ENCODE peak calls at places on chromosomes 12 and 14, in seven cellular contexts. One of them, this sample, is unnamed.

GRCh38 chr14:101132588-101132987 is 229.1 kb upstream of the RTL1 start:
- DNase-seq in OCI-LY7: no peak
- DNase-seq in neural progenitor cell: no peak
- DNase-seq in MM.1S: no peak
- DNase-seq in PC-3: no peak
- DNase-seq in GM23338: no peak
- DNase-seq in HCT116: no peak
- DNase-seq in this sample: no peak

GRCh38 chr14:73422515-73422914 is 35.8 kb downstream of the NUMB start:
- DNase-seq in PC-3: no peak
- DNase-seq in GM23338: peak; percentile 48
- DNase-seq in MM.1S: no peak
- DNase-seq in OCI-LY7: no peak
- DNase-seq in HCT116: no peak
- DNase-seq in neural progenitor cell: no peak
- DNase-seq in this sample: peak; percentile 46

GRCh38 chr14:79992799-79993198 is 218.5 kb downstream of the DIO2 start:
- DNase-seq in HCT116: no peak
- DNase-seq in MM.1S: no peak
- DNase-seq in OCI-LY7: no peak
- DNase-seq in neural progenitor cell: peak; percentile 74
- DNase-seq in GM23338: peak; percentile 57
- DNase-seq in PC-3: no peak
- DNase-seq in this sample: no peak

GRCh38 chr12:18165422-18165871 is 75.5 kb upstream of the RERGL start:
- DNase-seq in OCI-LY7: peak; percentile 25
- DNase-seq in HCT116: no peak
- DNase-seq in MM.1S: peak; percentile 80
- DNase-seq in PC-3: peak; percentile 6
- DNase-seq in GM23338: no peak
- DNase-seq in neural progenitor cell: no peak
- DNase-seq in this sample: peak; percentile 15

GRCh38 chr14:34782031-34782430 is 67.6 kb upstream of the CFL2 start:
- DNase-seq in PC-3: no peak
- DNase-seq in OCI-LY7: no peak
- DNase-seq in GM23338: no peak
- DNase-seq in MM.1S: no peak
- DNase-seq in neural progenitor cell: no peak
- DNase-seq in HCT116: no peak
- DNase-seq in this sample: no peak

GRCh38 chr12:11689591-11690158 is 40.2 kb downstream of the ETV6 start:
- DNase-seq in neural progenitor cell: no peak
- DNase-seq in MM.1S: no peak
- DNase-seq in PC-3: no peak
- DNase-seq in GM23338: no peak
- DNase-seq in HCT116: no peak
- DNase-seq in OCI-LY7: no peak
- DNase-seq in this sample: no peak

GRCh38 chr12:68163546-68164210 is 4.1 kb upstream of the IFNG start:
- DNase-seq in OCI-LY7: peak; percentile 50
- DNase-seq in PC-3: no peak
- DNase-seq in MM.1S: no peak
- DNase-seq in HCT116: no peak
- DNase-seq in GM23338: no peak
- DNase-seq in neural progenitor cell: no peak
- DNase-seq in this sample: no peak

GRCh38 chr12:85821216-85821615 is 15.0 kb downstream of the RASSF9 start:
- DNase-seq in neural progenitor cell: no peak
- DNase-seq in HCT116: no peak
- DNase-seq in PC-3: no peak
- DNase-seq in GM23338: no peak
- DNase-seq in MM.1S: no peak
- DNase-seq in OCI-LY7: no peak
- DNase-seq in this sample: no peak

GRCh38 chr12:131108171-131108955 is 154.7 kb downstream of the ADGRD1 start:
- DNase-seq in OCI-LY7: no peak
- DNase-seq in MM.1S: no peak
- DNase-seq in PC-3: no peak
- DNase-seq in neural progenitor cell: no peak
- DNase-seq in GM23338: no peak
- DNase-seq in HCT116: no peak
- DNase-seq in this sample: no peak

GRCh38 chr12:65590318-65590717 is 234.0 kb upstream of the HMGA2 start:
- DNase-seq in PC-3: no peak
- DNase-seq in MM.1S: no peak
- DNase-seq in HCT116: no peak
- DNase-seq in OCI-LY7: no peak
- DNase-seq in GM23338: no peak
- DNase-seq in neural progenitor cell: no peak
- DNase-seq in this sample: no peak

GRCh38 chr14:101715209-101716076 is 46.1 kb upstream of the PPP2R5C start:
- DNase-seq in GM23338: no peak
- DNase-seq in OCI-LY7: no peak
- DNase-seq in HCT116: no peak
- DNase-seq in neural progenitor cell: no peak
- DNase-seq in PC-3: no peak
- DNase-seq in MM.1S: no peak
- DNase-seq in this sample: no peak

DNA sequence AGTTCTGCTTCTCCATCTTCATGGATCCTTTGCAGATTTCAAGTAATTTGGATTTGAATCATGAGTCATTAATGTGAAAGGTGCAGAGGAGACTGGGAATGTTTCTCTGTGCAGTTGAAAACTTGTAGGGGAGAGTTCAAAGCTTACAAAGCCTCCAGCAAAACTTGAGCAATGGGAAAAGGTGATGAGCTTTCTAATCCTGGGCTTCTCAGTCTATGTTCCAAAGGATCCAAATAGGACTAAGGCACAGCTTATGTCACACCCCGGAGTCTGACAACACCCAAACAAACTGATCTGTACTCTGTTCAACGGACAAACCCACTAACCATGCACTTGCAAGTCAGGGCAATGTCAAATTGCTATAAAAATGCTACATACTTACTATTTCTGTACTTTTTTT is 134.8 kb downstream of the DUSP6 start:
- DNase-seq in PC-3: peak; percentile 64
- DNase-seq in neural progenitor cell: no peak
- DNase-seq in HCT116: no peak
- DNase-seq in MM.1S: no peak
- DNase-seq in OCI-LY7: no peak
- DNase-seq in GM23338: no peak
- DNase-seq in this sample: no peak
- H2AFZ ChIP-seq in PC-3: peak overlapping the region; percentile 44
- H2AFZ ChIP-seq in neural progenitor cell: no peak overlapping the region
- H2AFZ ChIP-seq in HCT116: no peak overlapping the region
- H2AFZ ChIP-seq in MM.1S: no peak overlapping the region
- H2AFZ ChIP-seq in OCI-LY7: no peak overlapping the region
- H2AFZ ChIP-seq in GM23338: peak overlapping the region; percentile 94
- H2AFZ ChIP-seq in this sample: no peak overlapping the region

GRCh38 chr14:88948199-88948598 is 123.7 kb downstream of the TTC8 start:
- DNase-seq in GM23338: no peak
- DNase-seq in neural progenitor cell: no peak
- DNase-seq in PC-3: no peak
- DNase-seq in MM.1S: no peak
- DNase-seq in OCI-LY7: no peak
- DNase-seq in HCT116: no peak
- DNase-seq in this sample: no peak

GRCh38 chr14:88955470-88955869 is 131.0 kb downstream of the TTC8 start:
- DNase-seq in HCT116: no peak
- DNase-seq in PC-3: no peak
- DNase-seq in MM.1S: no peak
- DNase-seq in GM23338: no peak
- DNase-seq in neural progenitor cell: no peak
- DNase-seq in OCI-LY7: no peak
- DNase-seq in this sample: no peak

GRCh38 chr14:88952901-88953300 is 128.4 kb downstream of the TTC8 start:
- DNase-seq in GM23338: no peak
- DNase-seq in neural progenitor cell: no peak
- DNase-seq in MM.1S: no peak
- DNase-seq in OCI-LY7: no peak
- DNase-seq in HCT116: no peak
- DNase-seq in PC-3: no peak
- DNase-seq in this sample: no peak

GRCh38 chr14:88951370-88951769 is 126.9 kb downstream of the TTC8 start:
- DNase-seq in GM23338: no peak
- DNase-seq in HCT116: no peak
- DNase-seq in neural progenitor cell: no peak
- DNase-seq in MM.1S: no peak
- DNase-seq in OCI-LY7: no peak
- DNase-seq in PC-3: no peak
- DNase-seq in this sample: no peak

DNA sequence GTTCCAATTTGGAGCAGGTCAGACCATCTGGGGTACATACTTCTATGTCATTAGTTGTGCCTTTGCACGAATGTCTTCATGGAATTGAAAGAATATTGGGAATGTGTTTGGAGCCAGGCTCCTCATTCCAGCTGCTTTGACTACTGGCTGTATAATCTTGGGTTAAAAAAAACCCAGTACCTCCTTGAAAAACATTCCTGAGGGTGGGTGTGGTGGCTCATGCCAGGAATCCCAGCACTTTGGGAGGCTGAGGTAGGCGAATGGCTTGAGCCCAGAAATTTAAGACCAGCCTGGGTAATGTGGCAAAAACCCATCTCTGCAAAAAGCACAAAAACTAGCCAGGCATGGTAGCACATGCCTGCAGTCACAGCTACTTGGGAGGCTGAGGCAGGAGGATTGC is 125.6 kb downstream of the TTC8 start:
- DNase-seq in HCT116: no peak
- DNase-seq in neural progenitor cell: peak; percentile 27
- DNase-seq in PC-3: no peak
- DNase-seq in OCI-LY7: no peak
- DNase-seq in MM.1S: no peak
- DNase-seq in GM23338: peak; percentile 55
- DNase-seq in this sample: no peak
- TF ChIP-seq EZH2phosphoT487 in HCT116: no peak
- TF ChIP-seq EZH2phosphoT487 in neural progenitor cell: no peak
- TF ChIP-seq EZH2phosphoT487 in PC-3: no peak
- TF ChIP-seq EZH2phosphoT487 in OCI-LY7: no peak
- TF ChIP-seq EZH2phosphoT487 in MM.1S: no peak
- TF ChIP-seq EZH2phosphoT487 in GM23338: no peak
- TF ChIP-seq EZH2phosphoT487 in this sample: no peak

DNA sequence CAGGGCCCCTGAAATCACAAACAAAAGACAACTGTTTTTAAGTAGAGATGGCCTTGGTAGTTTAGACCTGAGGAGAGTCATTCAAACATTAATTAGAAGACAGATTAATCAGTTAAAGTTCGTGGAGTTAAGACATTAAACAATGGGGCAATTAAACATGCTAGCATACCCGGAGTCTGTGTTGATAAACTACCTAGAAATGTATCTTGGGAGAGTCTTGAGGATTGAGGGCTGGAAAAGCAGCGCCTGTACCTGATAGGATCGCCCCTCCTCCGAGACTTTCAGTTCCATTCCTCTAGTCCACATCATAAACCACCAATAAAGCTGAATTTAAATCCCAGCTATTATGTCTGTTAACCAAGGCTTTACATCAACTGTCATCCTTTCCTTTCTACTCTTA is 1.0 kb upstream of the KRAS start:
- DNase-seq in MM.1S: no peak
- DNase-seq in OCI-LY7: no peak
- DNase-seq in neural progenitor cell: no peak
- DNase-seq in GM23338: peak; percentile 19
- DNase-seq in PC-3: no peak
- DNase-seq in HCT116: no peak
- DNase-seq in this sample: no peak
- H2AFZ ChIP-seq in MM.1S: peak overlapping the region; percentile 54
- H2AFZ ChIP-seq in OCI-LY7: peak overlapping the region; percentile 97
- H2AFZ ChIP-seq in neural progenitor cell: peak overlapping the region; percentile 90
- H2AFZ ChIP-seq in GM23338: peak overlapping the region; percentile 88
- H2AFZ ChIP-seq in PC-3: peak overlapping the region; percentile 95
- H2AFZ ChIP-seq in HCT116: peak overlapping the region; percentile 88
- H2AFZ ChIP-seq in this sample: peak overlapping the region; percentile 75

GRCh38 chr14:54579606-54580005 is 12.7 kb downstream of the SAMD4A start:
- DNase-seq in GM23338: no peak
- DNase-seq in OCI-LY7: no peak
- DNase-seq in HCT116: no peak
- DNase-seq in MM.1S: no peak
- DNase-seq in neural progenitor cell: no peak
- DNase-seq in PC-3: no peak
- DNase-seq in this sample: peak; percentile 70
- TF ChIP-seq EZH2phosphoT487 in GM23338: no peak
- TF ChIP-seq EZH2phosphoT487 in OCI-LY7: no peak
- TF ChIP-seq EZH2phosphoT487 in HCT116: no peak
- TF ChIP-seq EZH2phosphoT487 in MM.1S: no peak
- TF ChIP-seq EZH2phosphoT487 in neural progenitor cell: no peak
- TF ChIP-seq EZH2phosphoT487 in PC-3: no peak
- TF ChIP-seq EZH2phosphoT487 in this sample: no peak

GRCh38 chr12:83826112-83826511 is 1086.5 kb downstream of the SLC6A15 start:
- DNase-seq in PC-3: peak; percentile 79
- DNase-seq in neural progenitor cell: peak; percentile 55
- DNase-seq in OCI-LY7: peak; percentile 19
- DNase-seq in HCT116: peak; percentile 22
- DNase-seq in GM23338: peak; percentile 76
- DNase-seq in MM.1S: peak; percentile 50
- DNase-seq in this sample: peak; percentile 55
- H2AFZ ChIP-seq in PC-3: no peak overlapping the region
- H2AFZ ChIP-seq in neural progenitor cell: no peak overlapping the region
- H2AFZ ChIP-seq in OCI-LY7: no peak overlapping the region
- H2AFZ ChIP-seq in HCT116: peak overlapping the region; percentile 32
- H2AFZ ChIP-seq in GM23338: no peak overlapping the region
- H2AFZ ChIP-seq in MM.1S: no peak overlapping the region
- H2AFZ ChIP-seq in this sample: no peak overlapping the region